ENCODE peak calls at places on chromosomes 4 and X, in five cellular contexts. E is A549; W is CD8-positive, alpha-beta T cell; I is astrocyte; P is WERI-Rb-1. V is an unnamed sample.

GRCh38 chr4:28973591-28974350 is 1746.4 kb upstream of the PCDH7 start:
- DNase-seq in W (no peak), P (no peak), I (peak), E (no peak), V (peak)

GRCh38 chr4:145170209-145170608 is 10.2 kb downstream of the OTUD4 start:
- DNase-seq in I (peak), E (no peak), P (no peak), W (no peak), V (no peak)

GRCh38 chrX:32873786-32874185 is 337.6 kb downstream of the DMD start:
- DNase-seq in P (no peak), I (no peak), W (no peak), E (no peak), V (no peak)

GRCh38 chr4:128517096-128517738 is 229.6 kb upstream of the PGRMC2 start:
- DNase-seq in P (no peak), I (no peak), E (no peak), W (no peak), V (no peak)

GRCh38 chr4:1727117-1728031 is 6.1 kb downstream of the TACC3 start:
- DNase-seq in W (no peak), E (peak), I (peak), P (no peak), V (peak)

GRCh38 chr4:184848510-184848909 is 22.7 kb upstream of the ACSL1 start:
- DNase-seq in E (no peak), I (no peak), W (no peak), P (no peak), V (no peak)

GRCh38 chr4:1522606-1523005 is 116.4 kb upstream of the NKX1-1 start:
- DNase-seq in P (no peak), E (no peak), I (no peak), W (no peak), V (no peak)

GRCh38 chr4:153022233-153022632 is 86.1 kb downstream of the FHDC1 start:
- DNase-seq in W (no peak), I (no peak), E (no peak), P (no peak), V (no peak)

GRCh38 chr4:41158274-41158673 is 56.1 kb downstream of the APBB2 start:
- DNase-seq in W (no peak), P (no peak), E (no peak), I (no peak), V (no peak)

GRCh38 chrX:47179221-47179927 is 14.3 kb upstream of the UBA1 start:
- DNase-seq in W (no peak), P (no peak), E (no peak), I (no peak), V (no peak)

GRCh38 chr4:122450847-122451246 is 5.7 kb downstream of the IL2 start:
- DNase-seq in E (peak), P (peak), W (no peak), I (no peak), V (peak)

GRCh38 chr4:82561745-82562552 is at the start of gene TMEM150C:
- DNase-seq in P (peak), W (no peak), I (peak), E (peak), V (no peak)

GRCh38 chr4:45693746-45694145 is 430.1 kb downstream of the GABRG1 start:
- DNase-seq in I (no peak), E (no peak), P (no peak), W (no peak), V (no peak)

GRCh38 chr4:105387466-105387865 is 86.4 kb downstream of the PPA2 start:
- DNase-seq in P (no peak), I (no peak), W (no peak), E (no peak), V (no peak)

GRCh38 chrX:44062842-44063241 is 89.7 kb upstream of the NDP start:
- DNase-seq in I (no peak), E (peak), P (no peak), W (no peak), V (no peak)

GRCh38 chrX:12971282-12972003 is 3.5 kb upstream of the TMSB4X start:
- DNase-seq in P (no peak), I (no peak), E (no peak), W (no peak), V (no peak)

GRCh38 chrX:47172971-47173792 is 20.4 kb upstream of the UBA1 start:
- DNase-seq in W (no peak), E (no peak), P (no peak), I (no peak), V (no peak)

GRCh38 chr4:41318839-41319530 is 62.3 kb downstream of the UCHL1 start:
- DNase-seq in E (peak), P (no peak), I (no peak), W (no peak), V (peak)

GRCh38 chrX:25015486-25016360 is at the start of gene ARX:
- DNase-seq in P (peak), I (peak), E (peak), W (no peak), V (no peak)

GRCh38 chrX:103200951-103201529 is 13.9 kb upstream of the BEX4 start:
- DNase-seq in W (no peak), I (no peak), P (no peak), E (no peak), V (no peak)

GRCh38 chr4:89434364-89434988 is 126.9 kb upstream of the GPRIN3 start:
- DNase-seq in E (peak), I (peak), W (no peak), P (no peak), V (peak)

GRCh38 chr4:23819041-23819511 is 70.8 kb downstream of the PPARGC1A start:
- DNase-seq in W (no peak), I (peak), P (no peak), E (no peak), V (peak)

GRCh38 chrX:38800981-38801845 is at the start of gene MID1IP1:
- DNase-seq in P (peak), W (peak), E (peak), I (peak), V (peak)

GRCh38 chr4:31620476-31620875 is 900.3 kb downstream of the PCDH7 start:
- DNase-seq in E (no peak), I (peak), W (no peak), P (no peak), V (peak)

GRCh38 chr4:77001907-77002306 is 52.4 kb downstream of the SEPTIN11 start:
- DNase-seq in P (no peak), E (no peak), I (peak), W (no peak), V (peak)

GRCh38 chr4:76995776-76996175 is 46.2 kb downstream of the SEPTIN11 start:
- DNase-seq in I (no peak), P (no peak), E (no peak), W (no peak), V (no peak)

GRCh38 chr4:76996445-76996844 is 46.9 kb downstream of the SEPTIN11 start:
- DNase-seq in E (no peak), W (no peak), P (no peak), I (no peak), V (no peak)

GRCh38 chr4:76997454-76997853 is 47.9 kb downstream of the SEPTIN11 start:
- DNase-seq in I (no peak), W (no peak), P (no peak), E (no peak), V (no peak)

DNA sequence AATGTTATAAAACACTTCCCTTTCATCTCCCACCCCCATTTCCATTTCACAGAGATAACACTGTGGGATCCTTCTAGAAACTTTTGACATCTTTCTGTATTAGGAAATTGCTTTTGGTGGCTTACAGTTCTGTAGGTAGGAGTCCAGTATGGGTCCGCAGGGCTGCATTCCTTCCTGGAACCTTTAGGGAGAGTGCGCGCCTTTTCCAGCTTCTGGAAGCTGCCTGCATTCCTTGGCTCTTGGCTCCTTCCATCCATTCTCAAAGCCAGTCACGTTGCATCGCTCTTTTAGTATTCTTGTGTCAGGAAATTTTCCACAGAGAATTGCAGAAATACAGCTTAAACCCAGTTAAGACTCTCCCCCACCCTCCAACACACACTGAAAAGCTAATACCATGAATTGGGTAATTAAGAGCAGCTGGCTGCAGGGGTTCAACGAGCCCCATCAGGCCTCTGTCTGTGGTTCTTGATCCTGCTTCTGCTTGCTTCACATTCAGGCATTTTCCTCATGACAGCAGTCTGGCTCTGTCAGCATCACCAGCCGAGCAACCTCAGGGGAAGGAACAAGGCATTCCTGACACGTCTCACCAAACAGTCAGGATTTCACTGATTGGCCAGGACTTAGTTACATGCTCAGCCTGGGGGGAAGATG is 48.8 kb downstream of the SEPTIN11 start:
- DNase-seq in I (peak), E (no peak), P (no peak), W (no peak), V (peak)
- H3K27ac ChIP-seq in I (peak), E (no peak), P (no peak), W (no peak), V (peak)

GRCh38 chr4:86264269-86264668 is 95.6 kb downstream of the MAPK10 start:
- DNase-seq in I (no peak), W (no peak), P (no peak), E (no peak), V (no peak)
- H3K4me3 ChIP-seq in I (no peak), W (no peak), P (no peak), E (no peak), V (no peak)

GRCh38 chr4:182711211-182711610 is 206.0 kb downstream of the DCTD start:
- DNase-seq in I (peak), P (no peak), W (no peak), E (no peak), V (no peak)

GRCh38 chr4:182717788-182718583 is 199.2 kb downstream of the DCTD start:
- DNase-seq in E (no peak), P (no peak), I (no peak), W (no peak), V (no peak)

GRCh38 chr4:182716207-182716606 is 201.0 kb downstream of the DCTD start:
- DNase-seq in I (no peak), P (no peak), W (no peak), E (no peak), V (no peak)

DNA sequence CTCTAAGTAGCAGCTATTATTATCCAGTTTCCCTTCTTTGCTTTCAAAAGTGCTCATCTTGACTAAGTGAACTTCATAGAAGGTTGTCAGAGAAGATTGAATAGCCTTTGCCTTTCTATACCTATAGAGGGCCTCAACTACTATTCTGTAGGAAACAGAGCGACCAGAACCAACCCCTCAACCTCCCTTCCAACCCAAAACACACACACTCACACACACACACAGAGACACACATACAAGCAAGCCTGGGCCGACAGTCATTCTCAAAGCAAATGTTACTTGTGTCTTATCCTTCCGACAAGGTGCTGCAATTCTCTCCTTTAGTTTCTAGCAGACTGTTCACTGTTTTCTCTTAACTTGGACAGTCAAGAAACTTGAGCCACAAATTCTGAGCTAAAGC is 201.6 kb downstream of the DCTD start:
- DNase-seq in W (no peak), E (no peak), I (no peak), P (no peak), V (no peak)
- H3K27ac ChIP-seq in W (no peak), E (no peak), I (no peak), P (peak), V (no peak)

GRCh38 chr4:126779446-126780166 is 853.2 kb upstream of the INTU start:
- DNase-seq in E (no peak), W (no peak), I (no peak), P (no peak), V (no peak)
- H3K4me3 ChIP-seq in E (no peak), W (no peak), I (no peak), P (no peak), V (no peak)

GRCh38 chr4:108033348-108033747 is 43.7 kb downstream of the HADH start:
- DNase-seq in E (no peak), W (no peak), I (no peak), P (no peak), V (no peak)
- H3K27ac ChIP-seq in E (no peak), W (no peak), I (no peak), P (no peak), V (no peak)

GRCh38 chr4:107248571-107248970 is 212.5 kb upstream of the DKK2 start:
- DNase-seq in W (no peak), P (no peak), E (no peak), I (peak), V (peak)

GRCh38 chr4:107247738-107248137 is 211.6 kb upstream of the DKK2 start:
- DNase-seq in E (no peak), I (peak), W (no peak), P (no peak), V (no peak)

GRCh38 chr4:107243141-107243779 is 207.1 kb upstream of the DKK2 start:
- DNase-seq in I (no peak), E (no peak), W (no peak), P (no peak), V (no peak)
- H3K4me3 ChIP-seq in I (no peak), E (no peak), W (no peak), P (no peak), V (no peak)

GRCh38 chrX:30530591-30530990 is 47.0 kb downstream of the TASL start:
- DNase-seq in W (no peak), I (no peak), P (no peak), E (no peak), V (peak)
- H3K27ac ChIP-seq in W (no peak), I (no peak), P (no peak), E (no peak), V (no peak)